ENCODE peak calls at places on chromosomes 12 and 14, in four cellular contexts. G is HepG2, D is WTC11, C is GM12878. M is an unnamed sample.
A peak's percentile ranks its signal among the peaks of the same experiment; 100 is the strongest.

GRCh38 chr12:121453022-121453360 is 53.1 kb downstream of the RNF34 start:
- DNase-seq in G (no peak), D (no peak), C (no peak), M (no peak)

GRCh38 chr12:85076688-85077430 is 40.7 kb downstream of the LRRIQ1 start:
- DNase-seq in G (peak; percentile 43), D (no peak), C (no peak), M (peak; percentile 1)

GRCh38 chr12:47828967-47829482 is 9.3 kb upstream of the HDAC7 start:
- DNase-seq in G (no peak), D (peak; percentile 58), C (no peak), M (peak; percentile 92)

GRCh38 chr14:64702493-64703392 is 1.5 kb upstream of the PLEKHG3 start:
- DNase-seq in G (no peak), D (peak; percentile 96), C (no peak), M (no peak)

GRCh38 chr14:53108292-53108937 is 44.7 kb downstream of the DDHD1 start:
- DNase-seq in G (no peak), D (no peak), C (no peak), M (no peak)

GRCh38 chr14:79573486-79573885 is 637.8 kb downstream of the DIO2 start:
- DNase-seq in G (no peak), D (no peak), C (no peak), M (no peak)

GRCh38 chr14:56807586-56808168 is 2.6 kb downstream of the OTX2 start:
- DNase-seq in G (no peak), D (peak; percentile 26), C (no peak), M (no peak)

GRCh38 chr12:101051901-101052550 is 158.0 kb downstream of the SLC5A8 start:
- DNase-seq in G (peak; percentile 88), D (no peak), C (no peak), M (no peak)

GRCh38 chr12:96198970-96199369 is 4.8 kb downstream of the ELK3 start:
- DNase-seq in G (no peak), D (no peak), C (no peak), M (no peak)

GRCh38 chr14:68784298-68784910 is 8.5 kb downstream of the ZFP36L1 start:
- DNase-seq in G (peak; percentile 99), D (no peak), C (no peak), M (no peak)

GRCh38 chr14:103625361-103626095 is 3.5 kb upstream of the KLC1 start:
- DNase-seq in G (no peak), D (no peak), C (no peak), M (no peak)

GRCh38 chr14:36096090-36096489 is 80.4 kb downstream of the PTCSC3 start:
- DNase-seq in G (no peak), D (no peak), C (no peak), M (no peak)

GRCh38 chr12:56488041-56488955 is at the start of gene GLS2:
- DNase-seq in G (peak; percentile 76), D (peak; percentile 85), C (peak; percentile 53), M (peak; percentile 28)

GRCh38 chr12:98198261-98198982 is 317.0 kb upstream of the TMPO start:
- DNase-seq in G (no peak), D (no peak), C (no peak), M (no peak)

GRCh38 chr12:47293406-47293805 is 213.6 kb upstream of the AMIGO2 start:
- DNase-seq in G (no peak), D (no peak), C (no peak), M (no peak)

GRCh38 chr12:103197725-103198388 is 240.4 kb downstream of the ASCL1 start:
- DNase-seq in G (no peak), D (no peak), C (no peak), M (no peak)

GRCh38 chr12:5902736-5903135 is 42.3 kb downstream of the ANO2 start:
- DNase-seq in G (no peak), D (no peak), C (no peak), M (no peak)

GRCh38 chr12:56931474-56931978 is 2.7 kb downstream of the SDR9C7 start:
- DNase-seq in G (peak; percentile 27), D (no peak), C (no peak), M (peak; percentile 70)

GRCh38 chr12:27332407-27333310 is at the start of gene BMAL2:
- DNase-seq in G (peak; percentile 20), D (peak; percentile 67), C (no peak), M (peak; percentile 52)

GRCh38 chr14:99202516-99202915 is 69.5 kb downstream of the BCL11B start:
- DNase-seq in G (no peak), D (no peak), C (no peak), M (no peak)

GRCh38 chr14:99203080-99203479 is 68.9 kb downstream of the BCL11B start:
- DNase-seq in G (no peak), D (no peak), C (no peak), M (no peak)

GRCh38 chr14:99199854-99200653 is 71.9 kb downstream of the BCL11B start:
- DNase-seq in G (no peak), D (no peak), C (no peak), M (no peak)

GRCh38 chr14:99200654-99201005 is 71.4 kb downstream of the BCL11B start:
- DNase-seq in G (no peak), D (no peak), C (no peak), M (no peak)

GRCh38 chr14:99201351-99202073 is 70.5 kb downstream of the BCL11B start:
- DNase-seq in G (no peak), D (no peak), C (no peak), M (no peak)
- TF ChIP-seq TCF7 in G (no peak), D (no peak), C (no peak), M (no peak)

GRCh38 chr12:58034712-58035111 is 93.3 kb downstream of the ATP23 start:
- DNase-seq in G (no peak), D (no peak), C (no peak), M (no peak)
- TF ChIP-seq TCF7 in G (no peak), D (no peak), C (no peak), M (no peak)

GRCh38 chr12:92462049-92462448 is 240.7 kb upstream of the PLEKHG7 start:
- DNase-seq in G (peak; percentile 1), D (no peak), C (peak; percentile 96), M (no peak)
- TF ChIP-seq TCF7 in G (no peak), D (no peak), C (no peak), M (no peak)

GRCh38 chr14:61512508-61512907 is 182.8 kb upstream of the HIF1A start:
- DNase-seq in G (no peak), D (no peak), C (no peak), M (no peak)

GRCh38 chr14:61514006-61514830 is 181.1 kb upstream of the HIF1A start:
- DNase-seq in G (no peak), D (no peak), C (no peak), M (no peak)

GRCh38 chr14:61510736-61511557 is 184.4 kb upstream of the HIF1A start:
- DNase-seq in G (no peak), D (no peak), C (no peak), M (no peak)

GRCh38 chr14:61512026-61512425 is 183.3 kb upstream of the HIF1A start:
- DNase-seq in G (no peak), D (no peak), C (no peak), M (no peak)

DNA sequence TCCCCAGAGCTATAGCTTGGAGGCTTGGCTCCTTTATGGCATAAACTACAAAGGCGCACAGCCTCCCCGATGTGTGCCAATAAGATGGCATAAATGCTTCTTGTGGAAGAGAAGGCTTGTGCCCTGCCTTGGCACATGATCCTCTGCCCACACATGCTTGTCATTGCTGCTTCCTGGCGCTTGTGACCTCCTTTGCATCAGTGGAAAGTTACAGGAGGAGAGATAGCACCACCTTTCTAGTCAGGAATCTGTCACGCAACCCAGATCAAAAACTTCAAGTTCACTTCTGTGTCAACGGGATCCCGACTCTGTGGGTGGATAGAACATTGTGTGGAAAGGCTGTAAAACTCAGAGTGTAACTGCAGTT is 183.8 kb upstream of the HIF1A start:
- DNase-seq in G (no peak), D (no peak), C (no peak), M (no peak)
- TF ChIP-seq TCF7 in G (no peak), D (no peak), C (no peak), M (no peak)

DNA sequence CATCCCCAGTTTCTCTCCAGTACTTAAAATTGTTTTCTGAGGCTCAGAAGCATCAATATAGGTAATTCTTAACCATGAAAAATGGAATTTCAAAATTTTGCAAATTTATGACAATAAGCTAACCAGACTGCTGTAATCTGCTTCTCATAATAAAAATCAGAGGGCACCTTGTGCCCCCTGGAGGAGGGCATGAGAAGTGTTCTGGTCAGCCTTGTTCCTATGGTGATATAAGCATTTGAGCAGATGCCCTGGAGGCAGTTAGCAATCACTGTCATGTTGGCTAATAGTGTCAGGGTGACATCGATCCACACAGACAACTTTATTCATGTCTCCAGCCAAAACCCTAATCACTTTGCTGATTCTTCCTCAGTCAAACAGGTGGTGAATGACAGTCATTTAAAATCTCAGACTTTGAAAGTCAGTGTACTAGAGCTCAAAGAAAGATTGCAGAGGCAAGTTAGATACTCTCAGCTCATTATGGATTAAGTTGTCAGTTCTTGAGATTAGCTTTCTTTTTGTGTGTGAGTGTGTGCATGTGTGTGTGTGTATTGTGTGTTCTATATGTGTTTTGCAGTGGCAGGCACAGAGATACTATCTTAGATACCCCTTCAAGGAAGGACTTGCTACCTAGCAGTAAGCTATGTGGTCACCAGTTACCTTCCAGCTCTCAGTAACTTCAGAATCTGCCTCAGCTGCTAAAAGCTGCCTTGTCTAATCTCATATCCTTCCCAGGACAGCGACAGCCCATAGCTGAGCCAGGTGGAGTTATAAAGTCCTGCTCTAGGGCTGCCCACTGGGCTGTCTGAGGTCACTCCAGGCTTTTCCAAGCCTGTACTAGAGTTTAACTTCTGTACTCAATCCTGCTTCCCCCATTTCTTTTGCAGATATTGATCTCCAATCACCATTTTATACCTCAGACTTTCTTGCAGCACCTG is 942.8 kb downstream of the GALC start:
- DNase-seq in G (peak; percentile 37), D (peak; percentile 62), C (no peak), M (no peak)
- TF ChIP-seq TCF7 in G (no peak), D (no peak), C (no peak), M (no peak)

DNA sequence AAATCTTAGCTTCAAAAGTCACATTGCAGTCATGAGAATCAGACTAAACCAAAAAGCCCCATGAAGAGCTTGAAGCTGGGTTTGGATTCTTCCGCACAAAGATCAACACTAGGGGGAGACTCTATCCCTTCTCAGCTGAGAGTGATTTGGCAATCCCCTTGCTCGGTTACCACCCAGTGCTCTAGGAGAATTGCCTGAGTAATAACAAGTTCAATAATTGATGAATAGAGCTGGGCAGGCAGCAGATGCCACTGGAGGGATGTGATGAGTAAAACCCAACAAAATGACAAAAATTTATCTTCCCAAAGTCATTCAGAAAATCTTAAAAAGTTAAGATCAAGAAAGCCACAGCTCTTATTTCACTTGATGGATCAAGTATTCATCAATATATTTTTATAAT is 185.6 kb upstream of the ARID2 start:
- DNase-seq in G (peak; percentile 53), D (peak; percentile 48), C (peak; percentile 56), M (peak; percentile 71)
- TF ChIP-seq TCF7 in G (no peak), D (no peak), C (no peak), M (no peak)

GRCh38 chr12:1879633-1880032 is 38.8 kb downstream of the CACNA2D4 start:
- DNase-seq in G (no peak), D (no peak), C (no peak), M (no peak)
- TF ChIP-seq TCF7 in G (no peak), D (no peak), C (no peak), M (no peak)

GRCh38 chr14:20866194-20866593 is 25.0 kb upstream of the RNASE3 start:
- DNase-seq in G (no peak), D (no peak), C (no peak), M (no peak)

GRCh38 chr14:20866963-20867362 is 24.2 kb upstream of the RNASE3 start:
- DNase-seq in G (no peak), D (peak; percentile 30), C (no peak), M (no peak)
- TF ChIP-seq TCF7 in G (no peak), D (no peak), C (no peak), M (no peak)

GRCh38 chr14:26917086-26917485 is 319.3 kb upstream of the NOVA1 start:
- DNase-seq in G (peak; percentile 28), D (no peak), C (no peak), M (peak; percentile 3)
- TF ChIP-seq TCF7 in G (no peak), D (no peak), C (no peak), M (no peak)

M was measured in K562.